ENCODE peak calls at places on chromosomes 11 and 22, in five cellular contexts. P is pancreas, O is left ventricle myocardium inferior, L is right lobe of liver, H is brain microvascular endothelial cell. R is an unnamed sample.

GRCh38 chr11:119977881-119978280 is 160.0 kb downstream of the TRIM29 start:
- DNase-seq in H (no peak), O (no peak), L (no peak), P (no peak), R (no peak)

GRCh38 chr22:30574095-30574981 is at the start of gene GAL3ST1:
- DNase-seq in H (no peak), L (peak; percentile 64), P (peak; percentile 64), O (no peak), R (no peak)

GRCh38 chr11:20156280-20156875 is 3.9 kb downstream of the DBX1 start:
- DNase-seq in H (no peak), L (no peak), O (no peak), P (no peak), R (no peak)

GRCh38 chr11:6418199-6418957 is 516 bp downstream of the APBB1 start:
- DNase-seq in H (no peak), L (no peak), P (peak; percentile 24), O (peak; percentile 33), R (no peak)

GRCh38 chr11:108498816-108499408 is 728 bp upstream of the POGLUT3 start:
- DNase-seq in H (no peak), P (no peak), O (no peak), L (no peak), R (no peak)

GRCh38 chr11:69437001-69437875 is 44.2 kb upstream of the LINC01488 start:
- DNase-seq in O (no peak), P (peak; percentile 60), H (no peak), L (peak; percentile 65), R (peak; percentile 84)

GRCh38 chr11:67680701-67681472 is 6.5 kb upstream of the ALDH3B2 start:
- DNase-seq in L (no peak), O (no peak), H (no peak), P (no peak), R (no peak)

GRCh38 chr11:16000065-16000464 is 356.3 kb downstream of the SOX6 start:
- DNase-seq in P (no peak), H (peak; percentile 61), L (no peak), O (no peak), R (no peak)

GRCh38 chr11:105610796-105611361 is 1.0 kb downstream of the GRIA4 start:
- DNase-seq in O (no peak), L (no peak), P (no peak), H (no peak), R (no peak)

GRCh38 chr11:86210898-86211297 is 33.7 kb upstream of the EED start:
- DNase-seq in L (no peak), O (no peak), H (no peak), P (no peak), R (no peak)

GRCh38 chr11:130964393-130964792 is 48.1 kb upstream of the SNX19 start:
- DNase-seq in H (no peak), O (no peak), L (no peak), P (no peak), R (no peak)

GRCh38 chr22:27747396-27748256 is 53.9 kb downstream of the MN1 start:
- DNase-seq in H (no peak), O (no peak), P (no peak), L (no peak), R (no peak)

GRCh38 chr11:10325398-10326079 is 20.7 kb downstream of the ADM start:
- DNase-seq in O (no peak), L (no peak), H (peak; percentile 89), P (no peak), R (no peak)

GRCh38 chr22:37118083-37118482 is 8.6 kb upstream of the TMPRSS6 start:
- DNase-seq in L (no peak), O (no peak), H (no peak), P (no peak), R (no peak)

GRCh38 chr11:2264366-2265011 is 5.9 kb downstream of the ASCL2 start:
- DNase-seq in P (no peak), L (peak; percentile 29), H (no peak), O (no peak), R (no peak)

GRCh38 chr11:68342459-68343158 is 30.2 kb downstream of the LRP5 start:
- DNase-seq in O (no peak), L (no peak), P (peak; percentile 49), H (no peak), R (peak; percentile 72)

GRCh38 chr22:48490513-48491411 is 1336.9 kb downstream of the BRD1 start:
- DNase-seq in O (no peak), L (peak; percentile 50), P (no peak), H (no peak), R (no peak)

GRCh38 chr11:90229791-90230190 is 6.9 kb upstream of the CHORDC1 start:
- DNase-seq in L (no peak), H (peak; percentile 57), O (no peak), P (no peak), R (no peak)

GRCh38 chr11:115459563-115459962 is 44.7 kb downstream of the CADM1 start:
- DNase-seq in O (no peak), H (no peak), L (no peak), P (no peak), R (no peak)

GRCh38 chr11:85815186-85815911 is 4.4 kb upstream of the SYTL2 start:
- DNase-seq in P (no peak), O (no peak), L (no peak), H (no peak), R (no peak)

GRCh38 chr11:95917188-95918036 is 6.5 kb downstream of the MTMR2 start:
- DNase-seq in O (no peak), H (peak; percentile 61), L (no peak), P (no peak), R (no peak)

GRCh38 chr22:45632791-45633515 is 38.7 kb upstream of the ATXN10 start:
- DNase-seq in P (peak; percentile 28), H (peak; percentile 5), O (no peak), L (no peak), R (no peak)

GRCh38 chr11:32939866-32940265 is 47.3 kb downstream of the QSER1 start:
- DNase-seq in P (no peak), H (no peak), O (no peak), L (no peak), R (no peak)

GRCh38 chr11:86802601-86803051 is 2.3 kb downstream of the PRSS23 start:
- DNase-seq in O (no peak), H (no peak), P (no peak), L (no peak), R (no peak)

GRCh38 chr11:73240190-73240781 is 22.2 kb downstream of the P2RY2 start:
- DNase-seq in L (peak; percentile 39), H (no peak), O (peak; percentile 83), P (no peak), R (no peak)

GRCh38 chr11:79396001-79396400 is 44.8 kb downstream of the TENM4 start:
- DNase-seq in H (no peak), O (no peak), P (no peak), L (no peak), R (no peak)

GRCh38 chr11:120028181-120028935 is 109.6 kb downstream of the TRIM29 start:
- DNase-seq in O (no peak), H (no peak), L (no peak), P (no peak), R (no peak)

GRCh38 chr11:28529540-28530410 is 421.6 kb downstream of the METTL15 start:
- DNase-seq in H (peak; percentile 51), L (no peak), P (no peak), O (no peak), R (no peak)

GRCh38 chr11:19437760-19438159 is 197.0 kb upstream of the E2F8 start:
- DNase-seq in P (no peak), H (peak; percentile 55), O (no peak), L (no peak), R (no peak)

GRCh38 chr11:18105086-18105801 is 638 bp downstream of the SAAL1 start:
- DNase-seq in P (no peak), L (no peak), H (no peak), O (no peak), R (no peak)

GRCh38 chr11:121452609-121453150 is at the start of gene SORL1-AS1:
- DNase-seq in O (no peak), L (no peak), H (no peak), P (peak; percentile 23), R (no peak)

GRCh38 chr11:58028687-58029411 is 1.9 kb upstream of the OR6Q1 start:
- DNase-seq in P (no peak), O (no peak), L (no peak), H (no peak), R (no peak)

GRCh38 chr11:44780940-44781631 is 54.3 kb downstream of the TSPAN18 start:
- DNase-seq in L (no peak), H (peak; percentile 49), P (no peak), O (peak; percentile 66), R (peak; percentile 33)

DNA sequence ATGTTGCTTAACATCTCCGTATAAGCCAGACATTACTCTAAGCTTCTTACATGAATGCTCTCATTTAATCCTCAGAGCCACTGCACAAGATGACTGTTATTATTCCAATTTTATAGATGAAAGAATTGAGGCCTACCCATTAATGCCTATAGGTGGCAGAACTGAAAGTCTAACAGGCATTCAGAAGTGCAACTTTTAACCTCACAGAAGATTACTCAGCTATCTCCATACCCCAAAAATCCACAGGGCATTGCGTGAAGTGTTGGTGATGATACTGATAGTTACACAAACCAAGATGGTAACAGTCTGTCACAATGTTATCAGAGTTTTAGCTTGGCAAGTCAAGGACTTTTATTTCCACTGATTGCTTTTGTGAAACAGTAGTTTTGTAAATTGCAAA is 130.5 kb downstream of the ARHGAP42 start:
- DNase-seq in H (no peak), L (no peak), P (no peak), O (no peak), R (no peak)
- TF ChIP-seq CTCF in H (peak; percentile 30), L (no peak), P (no peak), O (no peak), R (no peak)

GRCh38 chr11:118239509-118239908 is 12.7 kb downstream of the MPZL3 start:
- DNase-seq in H (no peak), P (no peak), L (no peak), O (no peak), R (no peak)
- H3K27me3 ChIP-seq in H (no peaks in the 10 kb centered on the region), P (no peaks in the 10 kb centered on the region), L (no peaks in the 10 kb centered on the region), O (no peaks in the 10 kb centered on the region), R (no peaks in the 10 kb centered on the region)

DNA sequence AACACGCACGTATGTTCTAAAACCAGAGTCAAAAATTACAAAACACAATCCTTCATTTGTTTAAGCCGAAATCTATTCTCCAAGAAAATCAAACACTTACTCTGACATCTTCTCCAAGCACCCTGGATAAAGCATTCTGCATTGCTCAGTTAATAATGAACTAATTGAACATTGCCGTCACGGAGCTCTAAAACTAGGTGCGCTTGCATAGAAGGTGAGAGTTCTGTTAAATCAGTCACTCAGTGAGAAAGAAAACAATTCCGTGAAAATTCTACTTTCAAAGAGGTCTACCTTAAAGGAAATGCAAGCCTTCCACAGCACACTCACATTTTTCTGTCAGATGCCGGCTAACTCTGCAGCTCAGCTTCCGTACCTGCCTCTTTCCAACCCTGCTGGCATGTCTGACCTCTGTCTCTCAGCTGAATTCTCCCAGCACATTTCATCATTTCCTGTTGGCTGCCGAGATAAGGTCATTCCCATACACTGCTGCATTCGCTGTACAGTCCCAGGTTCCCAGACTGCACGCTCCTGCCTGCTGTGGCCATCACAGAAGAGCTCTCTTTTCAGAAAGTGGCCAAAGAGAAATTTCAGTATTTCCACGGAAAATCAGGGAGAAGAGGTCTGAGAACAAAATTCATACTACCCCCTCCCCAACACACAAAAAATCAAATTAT is 55.3 kb downstream of the PACSIN2 start:
- DNase-seq in O (peak; percentile 55), P (peak; percentile 80), H (peak; percentile 94), L (peak; percentile 77), R (no peak)
- H3K27ac ChIP-seq in O (peak overlapping the region; percentile 82), P (peak overlapping the region; percentile 28), H (peak overlapping the region; percentile 95), L (peak overlapping the region; percentile 64), R (peak overlapping the region; percentile 80)

DNA sequence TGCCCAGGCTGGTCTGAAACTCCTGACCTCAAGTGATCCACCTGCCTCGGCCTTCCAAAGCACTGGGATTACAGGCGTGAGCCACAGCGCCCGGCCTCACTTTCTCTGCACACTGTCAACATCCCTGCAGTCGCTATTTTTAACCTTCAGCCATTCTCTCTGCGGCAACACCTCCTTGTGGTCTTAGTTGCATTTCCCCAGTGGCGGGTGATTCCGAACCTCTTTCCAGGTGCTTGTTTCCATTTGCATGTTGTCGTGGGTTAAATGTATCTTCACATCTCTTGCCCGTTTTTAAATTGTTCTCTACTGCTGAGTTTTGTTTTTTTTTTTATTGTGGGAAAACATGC is 2.2 kb upstream of the SCT start:
- DNase-seq in L (no peak), H (no peak), O (no peak), P (no peak), R (no peak)
- TF ChIP-seq CTCF in L (no peak), H (peak; percentile 17), O (peak; percentile 41), P (no peak), R (no peak)

R was measured in lower lobe of right lung.